ENCODE peak calls at places on chromosomes 4 and X, in nine cellular contexts. G is testis; K is prostate gland; Y is right atrium auricular region; X is cardiac muscle cell; N is GM06990; V is brain microvascular endothelial cell; Q is K562; R is activated CD8-positive, alpha-beta T cell treated with anti-CD3 and anti-CD28 coated beads for 36 hours. E is an unnamed sample.
A peak's percentile ranks its signal among the peaks of the same experiment; 100 is the strongest.

GRCh38 chr4:85688055-85688740 is 213.2 kb downstream of the ARHGAP24 start:
- DNase-seq in G (no peak), X (no peak), Q (no peak), R (no peak), N (no peak), K (no peak), V (no peak), Y (no peak), E (no peak)

GRCh38 chr4:76950052-76950845 is 697 bp downstream of the SEPTIN11 start:
- DNase-seq in R (peak; percentile 74), Y (no peak), G (peak; percentile 50), K (peak; percentile 20), Q (peak; percentile 51), V (no peak), X (peak; percentile 54), N (peak; percentile 67), E (no peak)

GRCh38 chrX:44035576-44035975 is 62.4 kb upstream of the NDP start:
- DNase-seq in R (no peak), Y (no peak), K (no peak), G (no peak), X (peak; percentile 20), N (no peak), Q (no peak), V (peak; percentile 23), E (no peak)

GRCh38 chr4:52990706-52991105 is 128.6 kb downstream of the RASL11B start:
- DNase-seq in V (no peak), G (no peak), K (no peak), N (no peak), Y (no peak), X (no peak), R (no peak), Q (no peak), E (no peak)

GRCh38 chr4:123350191-123350544 is 46.4 kb upstream of the SPRY1 start:
- DNase-seq in Q (peak; percentile 75), Y (no peak), K (peak; percentile 40), R (peak; percentile 8), G (peak; percentile 38), N (no peak), V (no peak), X (peak; percentile 40), E (no peak)

GRCh38 chr4:55175779-55176231 is 50.4 kb upstream of the KDR start:
- DNase-seq in Q (no peak), R (no peak), G (no peak), Y (no peak), X (peak; percentile 60), K (no peak), V (peak; percentile 61), N (no peak), E (no peak)

GRCh38 chrX:153724252-153725038 is at the start of the genes ABCD1 and BCAP31:
- DNase-seq in K (peak; percentile 82), G (peak; percentile 89), X (peak; percentile 91), V (peak; percentile 62), Q (peak; percentile 97), N (peak; percentile 93), R (peak; percentile 89), Y (peak; percentile 83), E (peak; percentile 97)

GRCh38 chr4:25030283-25031076 is at the start of gene LGI2:
- DNase-seq in N (no peak), G (peak; percentile 65), V (no peak), R (peak; percentile 4), X (peak; percentile 45), K (no peak), Y (no peak), Q (peak; percentile 18), E (no peak)

GRCh38 chrX:12080265-12080664 is 58.0 kb upstream of the FRMPD4 start:
- DNase-seq in G (peak; percentile 15), K (no peak), N (no peak), V (peak; percentile 31), Q (peak; percentile 8), Y (no peak), R (peak; percentile 1), X (peak; percentile 63), E (no peak)

GRCh38 chr4:58216461-58216860 is 1106.3 kb upstream of the IGFBP7 start:
- DNase-seq in K (no peak), N (no peak), Q (no peak), V (no peak), X (no peak), R (no peak), Y (no peak), G (no peak), E (no peak)

GRCh38 chrX:51494409-51494808 is 2.0 kb downstream of the NUDT11 start:
- DNase-seq in V (no peak), Q (no peak), N (no peak), Y (no peak), R (no peak), K (no peak), X (peak; percentile 10), G (no peak), E (no peak)

GRCh38 chr4:139887962-139888735 is 222.5 kb downstream of the MGST2 start:
- DNase-seq in X (no peak), V (no peak), R (no peak), K (peak; percentile 82), Y (no peak), G (no peak), Q (no peak), N (peak; percentile 49), E (no peak)

GRCh38 chr4:127203561-127204260 is 429.0 kb upstream of the INTU start:
- DNase-seq in V (peak; percentile 64), Q (no peak), Y (no peak), K (no peak), N (no peak), X (peak; percentile 25), G (no peak), R (no peak), E (no peak)

GRCh38 chr4:29002151-29002550 is 1718.0 kb upstream of the PCDH7 start:
- DNase-seq in N (no peak), Q (no peak), Y (no peak), X (no peak), K (no peak), V (no peak), G (no peak), R (no peak), E (no peak)

GRCh38 chr4:111187108-111187507 is 564.2 kb upstream of the PITX2 start:
- DNase-seq in V (no peak), X (no peak), R (no peak), Q (no peak), K (no peak), G (no peak), N (no peak), Y (no peak), E (no peak)

GRCh38 chr4:138251904-138252303 is 9.8 kb upstream of the SLC7A11 start:
- DNase-seq in V (no peak), X (no peak), N (no peak), Y (no peak), K (no peak), R (no peak), Q (no peak), G (no peak), E (no peak)

GRCh38 chrX:108177321-108177990 is 85.9 kb downstream of the ATG4A start:
- DNase-seq in Y (no peak), K (no peak), N (no peak), X (no peak), Q (no peak), V (peak; percentile 16), G (no peak), R (no peak), E (no peak)

GRCh38 chrX:38061335-38061734 is 55.0 kb downstream of the SYTL5 start:
- DNase-seq in Y (no peak), G (no peak), Q (no peak), N (no peak), K (no peak), X (no peak), V (no peak), R (no peak), E (no peak)

GRCh38 chrX:32877592-32877991 is 333.8 kb downstream of the DMD start:
- DNase-seq in R (no peak), V (peak; percentile 61), Q (no peak), G (no peak), X (no peak), N (no peak), K (peak; percentile 60), Y (no peak), E (no peak)
- TF ChIP-seq CTCF in R (no peak), V (no peak), Q (no peak), G (no peak), X (no peak), N (no peak), K (no peak), Y (no peak), E (no peak)

GRCh38 chrX:69815063-69815462 is 199.2 kb downstream of the EDA start:
- DNase-seq in N (no peak), Y (no peak), Q (no peak), V (no peak), K (no peak), G (no peak), X (no peak), R (no peak), E (no peak)

GRCh38 chrX:69815519-69815918 is 199.6 kb downstream of the EDA start:
- DNase-seq in X (no peak), V (no peak), G (no peak), R (no peak), N (no peak), Q (no peak), Y (no peak), K (no peak), E (no peak)
- TF ChIP-seq CTCF in X (no peak), V (no peak), G (no peak), R (no peak), N (no peak), Q (no peak), Y (no peak), K (no peak), E (no peak)

GRCh38 chr4:41853973-41854372 is 81.3 kb upstream of the TMEM33 start:
- DNase-seq in N (no peak), K (no peak), V (no peak), Q (no peak), G (no peak), X (no peak), R (no peak), Y (no peak), E (no peak)
- TF ChIP-seq CTCF in N (peak; percentile 14), K (no peak), V (peak; percentile 26), Q (peak; percentile 40), G (no peak), X (peak; percentile 14), R (no peak), Y (no peak), E (no peak)

GRCh38 chrX:68684291-68684918 is 36.9 kb downstream of the STARD8 start:
- DNase-seq in R (peak; percentile 58), K (no peak), Q (peak; percentile 26), X (peak; percentile 37), V (no peak), G (no peak), Y (peak; percentile 73), N (no peak), E (no peak)

GRCh38 chrX:68683580-68683979 is 36.1 kb downstream of the STARD8 start:
- DNase-seq in X (no peak), Q (no peak), Y (no peak), N (no peak), K (no peak), G (no peak), V (no peak), R (no peak), E (no peak)

GRCh38 chrX:68686684-68687045 is 39.2 kb downstream of the STARD8 start:
- DNase-seq in X (peak; percentile 58), V (no peak), G (peak; percentile 23), N (no peak), K (peak; percentile 6), R (peak; percentile 35), Q (peak; percentile 54), Y (no peak), E (no peak)

GRCh38 chrX:68684919-68685304 is 37.4 kb downstream of the STARD8 start:
- DNase-seq in X (no peak), K (no peak), R (no peak), Y (no peak), V (no peak), Q (no peak), N (no peak), G (no peak), E (no peak)

GRCh38 chrX:68685722-68686683 is 38.5 kb downstream of the STARD8 start:
- DNase-seq in Q (peak; percentile 61), V (peak; percentile 32), Y (peak; percentile 70), G (no peak), K (no peak), N (peak; percentile 3), R (peak; percentile 39), X (peak; percentile 87), E (no peak)
- TF ChIP-seq CTCF in Q (peak; percentile 41), V (peak; percentile 44), Y (no peak), G (no peak), K (no peak), N (no peak), R (no peak), X (peak; percentile 38), E (no peak)